ENCODE peak calls at places on chromosomes 16 and 17, in four cellular contexts. One of them, this sample, is unnamed.

GRCh38 chr16:56916571-56917403 is 15.2 kb upstream of the HERPUD1 start:
- DNase-seq in GM12878: peak; percentile 77
- DNase-seq in HepG2: no peak
- DNase-seq in K562: no peak
- DNase-seq in this sample: no peak

GRCh38 chr17:81573794-81574642 is 21.9 kb upstream of the FAAP100 start:
- DNase-seq in GM12878: no peak
- DNase-seq in HepG2: no peak
- DNase-seq in K562: no peak
- DNase-seq in this sample: no peak

GRCh38 chr16:22216191-22216831 is 10.2 kb downstream of the EEF2K start:
- DNase-seq in GM12878: no peak
- DNase-seq in HepG2: no peak
- DNase-seq in K562: peak; percentile 64
- DNase-seq in this sample: no peak

GRCh38 chr16:19926449-19927390 is 42.1 kb upstream of the GPRC5B start:
- DNase-seq in GM12878: no peak
- DNase-seq in HepG2: peak; percentile 96
- DNase-seq in K562: no peak
- DNase-seq in this sample: no peak

GRCh38 chr16:72092832-72093447 is 480 bp downstream of the TXNL4B start:
- DNase-seq in GM12878: no peak
- DNase-seq in HepG2: peak; percentile 63
- DNase-seq in K562: no peak
- DNase-seq in this sample: peak; percentile 45

GRCh38 chr16:13767215-13767614 is 152.7 kb upstream of the ERCC4 start:
- DNase-seq in GM12878: no peak
- DNase-seq in HepG2: no peak
- DNase-seq in K562: no peak
- DNase-seq in this sample: peak; percentile 44

GRCh38 chr16:66462912-66463311 is 35.8 kb downstream of the BEAN1 start:
- DNase-seq in GM12878: no peak
- DNase-seq in HepG2: no peak
- DNase-seq in K562: no peak
- DNase-seq in this sample: no peak

GRCh38 chr17:38939987-38940386 is 14.6 kb downstream of the LASP1NB start:
- DNase-seq in GM12878: no peak
- DNase-seq in HepG2: no peak
- DNase-seq in K562: no peak
- DNase-seq in this sample: no peak

GRCh38 chr16:31128711-31129567 is 6.6 kb downstream of the PRSS8 start:
- DNase-seq in GM12878: no peak
- DNase-seq in HepG2: no peak
- DNase-seq in K562: peak; percentile 51
- DNase-seq in this sample: no peak

GRCh38 chr17:6843241-6843890 is 11.8 kb upstream of the TEKT1 start:
- DNase-seq in GM12878: no peak
- DNase-seq in HepG2: peak; percentile 54
- DNase-seq in K562: peak; percentile 19
- DNase-seq in this sample: peak; percentile 80

GRCh38 chr16:19400709-19401108 is 17.0 kb upstream of the TMC5 start:
- DNase-seq in GM12878: no peak
- DNase-seq in HepG2: no peak
- DNase-seq in K562: no peak
- DNase-seq in this sample: peak; percentile 48

GRCh38 chr17:83089322-83090156 is 10.1 kb downstream of the METRNL start:
- DNase-seq in GM12878: no peak
- DNase-seq in HepG2: no peak
- DNase-seq in K562: no peak
- DNase-seq in this sample: no peak

GRCh38 chr17:59618894-59619312 is 792 bp upstream of the CLTC start:
- DNase-seq in GM12878: no peak
- DNase-seq in HepG2: peak; percentile 87
- DNase-seq in K562: no peak
- DNase-seq in this sample: peak; percentile 92

GRCh38 chr17:15999141-15999973 is at the start of the genes TTC19 and ZSWIM7:
- DNase-seq in GM12878: peak; percentile 83
- DNase-seq in HepG2: peak; percentile 92
- DNase-seq in K562: peak; percentile 93
- DNase-seq in this sample: peak; percentile 97

GRCh38 chr16:86398622-86399021 is 111.7 kb upstream of the FOXF1 start:
- DNase-seq in GM12878: no peak
- DNase-seq in HepG2: no peak
- DNase-seq in K562: no peak
- DNase-seq in this sample: no peak

GRCh38 chr17:76027159-76027839 is at the start of gene EVPL:
- DNase-seq in GM12878: no peak
- DNase-seq in HepG2: peak; percentile 79
- DNase-seq in K562: no peak
- DNase-seq in this sample: peak; percentile 25

GRCh38 chr16:27232875-27233605 is 29.7 kb downstream of the KDM8 start:
- DNase-seq in GM12878: no peak
- DNase-seq in HepG2: no peak
- DNase-seq in K562: no peak
- DNase-seq in this sample: no peak

GRCh38 chr17:17206149-17206912 is at the start of gene PLD6:
- DNase-seq in GM12878: peak; percentile 72
- DNase-seq in HepG2: peak; percentile 67
- DNase-seq in K562: peak; percentile 86
- DNase-seq in this sample: no peak

GRCh38 chr17:57572062-57572461 is 173.0 kb downstream of the CCDC182 start:
- DNase-seq in GM12878: no peak
- DNase-seq in HepG2: no peak
- DNase-seq in K562: no peak
- DNase-seq in this sample: no peak

GRCh38 chr16:10859650-10860049 is 17.4 kb upstream of the CIITA start:
- DNase-seq in GM12878: no peak
- DNase-seq in HepG2: no peak
- DNase-seq in K562: no peak
- DNase-seq in this sample: no peak

GRCh38 chr16:2484898-2485508 is 10.1 kb downstream of the TBC1D24 start:
- DNase-seq in GM12878: no peak
- DNase-seq in HepG2: peak; percentile 95
- DNase-seq in K562: peak; percentile 65
- DNase-seq in this sample: no peak

GRCh38 chr17:60164697-60165096 is 14.9 kb downstream of the CA4 start:
- DNase-seq in GM12878: no peak
- DNase-seq in HepG2: no peak
- DNase-seq in K562: no peak
- DNase-seq in this sample: no peak

GRCh38 chr16:56787185-56787584 is 57.3 kb downstream of the NUP93 start:
- DNase-seq in GM12878: no peak
- DNase-seq in HepG2: no peak
- DNase-seq in K562: no peak
- DNase-seq in this sample: peak; percentile 45

GRCh38 chr17:47225436-47225858 is 16.3 kb downstream of the MYL4 start:
- DNase-seq in GM12878: no peak
- DNase-seq in HepG2: peak; percentile 45
- DNase-seq in K562: no peak
- DNase-seq in this sample: no peak

GRCh38 chr16:85908444-85908843 is 9.5 kb downstream of the IRF8 start:
- DNase-seq in GM12878: peak; percentile 59
- DNase-seq in HepG2: no peak
- DNase-seq in K562: no peak
- DNase-seq in this sample: no peak

GRCh38 chr16:87723224-87723619 is 42.6 kb downstream of the KLHDC4 start:
- DNase-seq in GM12878: peak; percentile 58
- DNase-seq in HepG2: no peak
- DNase-seq in K562: peak; percentile 58
- DNase-seq in this sample: no peak

GRCh38 chr16:87727346-87727745 is 38.4 kb downstream of the KLHDC4 start:
- DNase-seq in GM12878: no peak
- DNase-seq in HepG2: no peak
- DNase-seq in K562: no peak
- DNase-seq in this sample: no peak

GRCh38 chr16:87724490-87725291 is 41.1 kb downstream of the KLHDC4 start:
- DNase-seq in GM12878: peak; percentile 25
- DNase-seq in HepG2: no peak
- DNase-seq in K562: no peak
- DNase-seq in this sample: no peak

GRCh38 chr16:87728026-87728425 is 37.8 kb downstream of the KLHDC4 start:
- DNase-seq in GM12878: no peak
- DNase-seq in HepG2: no peak
- DNase-seq in K562: no peak
- DNase-seq in this sample: no peak

DNA sequence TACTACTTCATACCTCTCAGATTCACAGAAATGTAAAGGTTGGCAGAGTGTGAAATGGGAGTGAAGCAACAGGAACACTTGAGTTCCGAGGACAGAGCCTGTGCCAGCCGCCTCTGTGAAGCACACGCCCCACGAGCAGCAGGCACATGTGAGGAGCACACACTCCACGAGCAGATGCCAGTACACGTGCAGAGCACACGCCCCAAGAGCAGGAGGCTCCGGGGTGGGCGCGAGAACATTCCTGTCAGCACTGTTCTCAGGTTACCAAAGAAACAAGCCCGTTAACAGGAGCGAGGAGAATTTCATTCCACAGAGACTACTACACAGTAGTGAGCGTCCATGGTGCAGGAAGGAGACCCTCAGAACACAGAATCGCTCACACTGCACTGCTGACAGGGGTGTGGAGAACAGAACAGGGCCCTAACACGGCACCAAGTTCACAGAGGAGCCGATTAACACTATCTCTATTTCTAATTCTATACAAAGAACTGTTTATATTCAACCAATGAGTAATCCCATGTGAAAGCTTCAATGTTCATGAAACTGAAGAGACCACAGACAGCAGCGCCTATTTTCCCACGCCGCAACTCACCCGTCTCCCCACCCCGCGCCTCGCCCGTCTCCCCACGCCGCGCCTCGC is 40.1 kb downstream of the KLHDC4 start:
- DNase-seq in GM12878: no peak
- DNase-seq in HepG2: no peak
- DNase-seq in K562: no peak
- DNase-seq in this sample: peak; percentile 23
- TF ChIP-seq CREB1 in GM12878: no peak
- TF ChIP-seq CREB1 in HepG2: no peak
- TF ChIP-seq CREB1 in K562: no peak
- TF ChIP-seq CREB1 in this sample: no peak

GRCh38 chr17:35449371-35449931 is 885 bp upstream of the SLFN13 start:
- DNase-seq in GM12878: no peak
- DNase-seq in HepG2: no peak
- DNase-seq in K562: no peak
- DNase-seq in this sample: peak; percentile 54
- TF ChIP-seq EZH2 in GM12878: no peak
- TF ChIP-seq EZH2 in HepG2: no peak
- TF ChIP-seq EZH2 in K562: no peak
- TF ChIP-seq EZH2 in this sample: peak; percentile 82

DNA sequence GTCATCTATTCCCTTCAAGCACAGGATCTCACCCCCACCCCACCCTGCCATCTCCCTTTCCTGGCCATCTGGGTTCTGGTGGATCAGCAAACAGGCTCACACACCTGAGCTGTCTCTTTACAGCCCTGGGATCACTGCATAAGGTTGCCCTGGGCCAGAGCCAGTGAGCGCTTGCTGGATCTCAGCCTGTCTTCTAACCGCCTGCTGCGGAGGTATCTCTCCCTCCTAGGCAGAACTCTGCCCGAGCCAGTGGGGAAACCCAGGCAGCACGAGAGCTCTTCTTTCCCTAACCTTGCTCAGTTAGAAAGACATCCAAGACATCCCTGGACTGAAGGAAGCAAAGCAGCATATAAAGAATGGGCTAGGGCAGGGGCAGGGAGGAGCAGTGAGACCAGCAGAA is 6.4 kb downstream of the HAS3 start:
- DNase-seq in GM12878: no peak
- DNase-seq in HepG2: no peak
- DNase-seq in K562: no peak
- DNase-seq in this sample: no peak
- TF ChIP-seq JUNB in GM12878: no peak
- TF ChIP-seq JUNB in HepG2: no peak
- TF ChIP-seq JUNB in K562: no peak
- TF ChIP-seq JUNB in this sample: no peak

GRCh38 chr17:10178789-10179075 is 19.7 kb downstream of the GAS7 start:
- DNase-seq in GM12878: no peak
- DNase-seq in HepG2: no peak
- DNase-seq in K562: no peak
- DNase-seq in this sample: no peak
- TF ChIP-seq CREB1 in GM12878: no peak
- TF ChIP-seq CREB1 in HepG2: no peak
- TF ChIP-seq CREB1 in K562: no peak
- TF ChIP-seq CREB1 in this sample: no peak

GRCh38 chr16:67648764-67649407 is 3.9 kb downstream of the CARMIL2 start:
- DNase-seq in GM12878: no peak
- DNase-seq in HepG2: no peak
- DNase-seq in K562: no peak
- DNase-seq in this sample: peak; percentile 40
- TF ChIP-seq EZH2 in GM12878: no peak
- TF ChIP-seq EZH2 in HepG2: peak; percentile 28
- TF ChIP-seq EZH2 in K562: no peak
- TF ChIP-seq EZH2 in this sample: no peak